ENCODE peak calls at places on chromosome 22, in ten cellular contexts. L is tibial nerve, E is Karpas-422, F is psoas muscle, A is coronary artery, V is ovary, B is right cardiac atrium, K is body of pancreas, N is mammary epithelial cell, G is mesenchymal stem cell. O is an unnamed sample.

GRCh38 chr22:40414306-40414705 is 43.9 kb downstream of the SGSM3 start:
- DNase-seq in V (no peak), A (no peak), K (no peak), B (no peak), G (peak; percentile 7), N (peak; percentile 71), E (peak; percentile 72), L (no peak), F (no peak), O (peak; percentile 35)

GRCh38 chr22:43267332-43267731 is 75.8 kb downstream of the SCUBE1 start:
- DNase-seq in B (no peak), L (no peak), K (no peak), A (no peak), F (no peak), E (no peak), N (no peak), V (no peak), G (no peak), O (no peak)

GRCh38 chr22:24728790-24729637 is 45.5 kb downstream of the PIWIL3 start:
- DNase-seq in E (no peak), F (no peak), A (no peak), N (no peak), G (peak; percentile 49), K (peak; percentile 22), B (no peak), L (no peak), V (peak; percentile 43), O (peak; percentile 52)

GRCh38 chr22:33112606-33113005 is 54.4 kb upstream of the SYN3 start:
- DNase-seq in N (no peak), F (no peak), V (no peak), A (no peak), K (no peak), G (no peak), B (no peak), L (no peak), E (no peak), O (no peak)

GRCh38 chr22:41777749-41778395 is 22.6 kb upstream of the CCDC134 start:
- DNase-seq in E (no peak), B (no peak), A (no peak), N (peak; percentile 30), K (no peak), F (no peak), G (no peak), V (no peak), L (no peak), O (no peak)

GRCh38 chr22:19124377-19124776 is 2.2 kb upstream of the DGCR2 start:
- DNase-seq in K (no peak), N (no peak), L (no peak), G (no peak), B (no peak), A (no peak), E (no peak), V (no peak), F (no peak), O (no peak)

GRCh38 chr22:48927591-48927990 is 900.1 kb downstream of the BRD1 start:
- DNase-seq in N (no peak), A (no peak), K (no peak), B (no peak), E (no peak), V (no peak), L (no peak), F (no peak), G (no peak), O (no peak)

GRCh38 chr22:45058622-45058912 is 48.8 kb upstream of the PHF21B start:
- DNase-seq in G (no peak), N (no peak), E (no peak), K (no peak), B (no peak), A (no peak), V (no peak), L (no peak), F (no peak), O (no peak)

DNA sequence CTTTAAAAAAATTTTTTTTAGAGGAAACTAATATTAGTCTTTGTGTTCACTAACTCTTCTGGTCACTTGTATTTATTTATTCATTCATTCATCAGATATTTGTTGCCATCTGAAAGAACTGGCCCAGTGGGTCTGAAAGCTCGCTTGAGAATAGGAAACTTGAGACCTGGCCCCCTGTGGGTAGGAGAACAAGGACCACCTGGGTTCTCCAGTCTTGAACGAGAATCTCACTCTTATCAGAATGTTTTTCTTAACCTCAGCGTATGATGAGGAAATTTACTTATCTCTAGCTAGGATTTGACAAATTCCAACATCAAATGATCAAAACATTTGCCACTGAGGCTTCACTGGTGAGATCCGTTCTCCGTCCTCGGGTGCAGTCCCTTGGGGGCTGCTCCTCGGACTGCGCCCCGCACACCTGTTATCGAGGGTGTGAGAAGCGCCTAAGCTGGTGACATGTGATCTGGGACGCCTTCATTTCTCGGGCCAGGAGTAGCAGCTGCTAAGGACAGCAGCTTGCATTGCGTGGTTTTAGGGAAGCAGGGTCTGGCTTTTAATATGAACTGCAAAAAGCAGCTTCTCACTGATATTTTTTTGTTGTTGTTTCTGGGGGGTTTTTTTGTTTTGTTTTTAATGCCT is 6.3 kb downstream of the C22orf31 start:
- DNase-seq in E (no peak), F (no peak), G (no peak), K (no peak), N (no peak), L (no peak), V (no peak), B (no peak), A (no peak), O (no peak)
- H3K27ac ChIP-seq in E (no peak overlapping the region), F (no peak overlapping the region), G (no peak overlapping the region), K (no peak overlapping the region), N (no peak overlapping the region), L (no peak overlapping the region), V (no peak overlapping the region), B (no peak overlapping the region), A (no peak overlapping the region), O (no peak overlapping the region)

GRCh38 chr22:50078761-50079160 is 6.5 kb downstream of the MLC1 start:
- DNase-seq in L (no peak), F (no peak), N (no peak), E (no peak), B (no peak), V (no peak), K (no peak), G (no peak), A (no peak), O (no peak)
- H3K27ac ChIP-seq in L (no peak overlapping the region), F (no peak overlapping the region), N (no peak overlapping the region), E (no peak overlapping the region), B (no peak overlapping the region), V (no peak overlapping the region), K (no peak overlapping the region), G (no peak overlapping the region), A (no peak overlapping the region), O (no peak overlapping the region)

GRCh38 chr22:49963647-49964026 is 3.1 kb downstream of the PIM3 start:
- DNase-seq in B (no peak), K (peak; percentile 25), E (no peak), G (no peak), F (no peak), N (no peak), A (no peak), L (peak; percentile 13), V (peak; percentile 38), O (no peak)

GRCh38 chr22:49964136-49964492 is 3.5 kb downstream of the PIM3 start:
- DNase-seq in A (no peak), V (peak; percentile 26), B (peak; percentile 58), E (no peak), G (no peak), N (no peak), F (no peak), L (peak; percentile 12), K (peak; percentile 9), O (no peak)

GRCh38 chr22:49966041-49966715 is 5.6 kb downstream of the PIM3 start:
- DNase-seq in G (no peak), V (peak; percentile 26), F (peak; percentile 17), K (peak; percentile 17), N (no peak), L (no peak), B (peak; percentile 51), E (no peak), A (peak; percentile 72), O (no peak)

GRCh38 chr22:49965291-49966040 is 4.9 kb downstream of the PIM3 start:
- DNase-seq in L (peak; percentile 10), V (peak; percentile 29), F (peak; percentile 22), E (no peak), K (peak; percentile 15), A (peak; percentile 73), N (no peak), G (no peak), B (peak; percentile 69), O (no peak)

DNA sequence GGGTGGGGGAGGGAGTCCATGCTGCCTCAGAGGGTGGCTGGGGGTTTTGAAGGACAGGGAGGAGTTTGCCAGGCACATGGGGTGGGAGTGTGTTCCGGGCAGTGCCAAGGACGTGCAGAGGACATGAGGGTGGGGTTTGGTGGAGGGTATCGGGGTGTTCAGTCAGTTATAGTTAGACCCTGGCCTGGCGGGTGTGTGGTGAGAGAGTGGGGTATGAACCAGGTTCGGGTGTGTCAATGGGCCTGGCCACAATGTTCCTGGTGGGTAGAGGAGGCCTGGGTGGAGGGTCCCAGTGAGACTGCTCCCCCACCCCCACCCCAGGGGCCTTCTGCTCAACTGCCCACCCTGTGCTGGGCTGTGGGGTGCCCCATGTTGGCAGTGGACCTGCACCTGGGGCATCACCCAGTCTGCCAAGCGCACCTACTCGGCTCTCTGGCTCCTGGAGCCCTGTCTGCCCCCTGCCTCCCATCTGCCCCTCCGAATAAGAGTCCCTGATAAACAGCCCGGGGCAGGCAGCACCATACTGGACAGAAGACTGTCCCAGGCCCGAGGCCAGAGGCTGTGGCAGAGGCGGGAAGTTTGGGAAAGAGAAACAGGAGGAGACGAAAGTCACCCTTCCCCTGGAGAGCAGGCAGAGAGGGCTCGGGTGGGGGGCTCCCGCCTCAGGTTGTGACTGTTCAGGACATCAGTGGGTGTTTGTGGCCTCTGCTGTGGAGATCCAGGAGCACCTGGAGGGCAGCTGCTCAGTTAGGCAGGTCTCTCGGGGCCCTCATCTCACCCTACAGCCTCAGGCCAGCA is 4.1 kb downstream of the PIM3 start:
- DNase-seq in N (no peak), K (peak; percentile 10), G (no peak), F (peak; percentile 25), A (peak; percentile 73), B (peak; percentile 64), E (no peak), V (peak; percentile 35), L (peak; percentile 13), O (no peak)
- H3K27ac ChIP-seq in N (no peak overlapping the region), K (peak overlapping the region; percentile 94), G (no peak overlapping the region), F (peak overlapping the region; percentile 97), A (peak overlapping the region; percentile 3), B (peak overlapping the region; percentile 20), E (no peak overlapping the region), V (peak overlapping the region; percentile 20), L (peak overlapping the region; percentile 95), O (no peak overlapping the region)

DNA sequence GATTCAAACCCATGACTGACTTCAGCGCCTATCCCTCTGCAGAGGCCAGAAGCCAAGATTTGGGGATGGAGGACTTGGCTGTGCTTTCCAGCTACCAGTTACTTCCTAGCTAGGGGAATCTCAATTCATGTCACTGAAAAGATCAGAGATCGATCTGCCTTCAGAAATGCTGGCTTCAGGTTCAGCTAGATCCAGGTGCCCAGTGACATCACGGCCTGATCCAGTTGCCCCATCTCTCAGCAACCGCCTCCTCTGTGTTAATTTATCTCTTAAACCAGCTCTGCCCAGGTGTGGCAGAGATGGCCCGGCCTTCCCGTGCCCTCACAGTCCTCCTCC is 24.2 kb downstream of the CYTH4 start:
- DNase-seq in E (no peak), L (no peak), G (no peak), N (no peak), F (no peak), A (no peak), V (no peak), B (no peak), K (no peak), O (no peak)
- H3K27ac ChIP-seq in E (no peak overlapping the region), L (peak overlapping the region; percentile 70), G (peak overlapping the region; percentile 94), N (peak overlapping the region; percentile 94), F (no peak overlapping the region), A (no peak overlapping the region), V (no peak overlapping the region), B (peak overlapping the region; percentile 21), K (no peak overlapping the region), O (peak overlapping the region; percentile 79)